ENCODE peak calls at places on chromosomes 4 and X, in seven cellular contexts. Z is aorta, S is nephron progenitor cell, F is EH, G is left cardiac atrium, A is frontal cortex, Q is NCI-H82. X is an unnamed sample.

GRCh38 chrX:107700317-107700774 is 72.0 kb downstream of the PRPS1 start:
- DNase-seq in Z (no peak), S (no peak), F (peak; percentile 24), G (no peak), A (no peak), Q (no peak), X (no peak)

GRCh38 chrX:110755061-110755460 is 40.6 kb downstream of the CHRDL1 start:
- DNase-seq in Z (no peak), S (no peak), F (peak; percentile 85), G (no peak), A (no peak), Q (no peak), X (no peak)

GRCh38 chr4:164056426-164057142 is 562.1 kb downstream of the TMA16 start:
- DNase-seq in Z (no peak), S (no peak), F (no peak), G (no peak), A (no peak), Q (no peak), X (no peak)

GRCh38 chr4:69894221-69894620 is 34.3 kb upstream of the SULT1E1 start:
- DNase-seq in Z (no peak), S (no peak), F (no peak), G (no peak), A (no peak), Q (no peak), X (peak; percentile 15)

GRCh38 chrX:9503261-9503660 is 38.4 kb downstream of the TBL1X start:
- DNase-seq in Z (no peak), S (no peak), F (no peak), G (no peak), A (no peak), Q (no peak), X (no peak)

GRCh38 chr4:129098578-129098977 is 2.6 kb downstream of the C4orf33 start:
- DNase-seq in Z (no peak), S (no peak), F (no peak), G (no peak), A (no peak), Q (no peak), X (no peak)

GRCh38 chr4:113328514-113328913 is 279.1 kb downstream of the ANK2 start:
- DNase-seq in Z (no peak), S (peak; percentile 18), F (peak; percentile 7), G (no peak), A (no peak), Q (peak; percentile 54), X (no peak)

GRCh38 chr4:13918110-13918509 is 290.6 kb upstream of the BOD1L1 start:
- DNase-seq in Z (peak; percentile 57), S (no peak), F (peak; percentile 99), G (peak; percentile 46), A (no peak), Q (no peak), X (peak; percentile 9)

GRCh38 chr4:168999836-169000235 is 10.2 kb downstream of the CBR4 start:
- DNase-seq in Z (no peak), S (no peak), F (no peak), G (no peak), A (no peak), Q (no peak), X (no peak)

GRCh38 chr4:34250562-34250961 is 1993.8 kb downstream of the ARAP2 start:
- DNase-seq in Z (no peak), S (no peak), F (peak; percentile 39), G (no peak), A (no peak), Q (no peak), X (no peak)

GRCh38 chrX:11665144-11666040 is at the start of gene ARHGAP6:
- DNase-seq in Z (peak; percentile 57), S (peak; percentile 65), F (peak; percentile 47), G (no peak), A (no peak), Q (peak; percentile 9), X (peak; percentile 44)

GRCh38 chr4:73762409-73762808 is 22.0 kb downstream of the CXCL8 start:
- DNase-seq in Z (no peak), S (no peak), F (no peak), G (no peak), A (no peak), Q (peak; percentile 1), X (no peak)

GRCh38 chrX:53713987-53714579 is 27.6 kb upstream of the HUWE1 start:
- DNase-seq in Z (no peak), S (no peak), F (no peak), G (no peak), A (no peak), Q (no peak), X (no peak)

GRCh38 chrX:53251307-53251706 is 26.3 kb upstream of the KDM5C start:
- DNase-seq in Z (no peak), S (no peak), F (peak; percentile 46), G (no peak), A (no peak), Q (no peak), X (no peak)

GRCh38 chr4:99447079-99447478 is 11.9 kb upstream of the ADH7 start:
- DNase-seq in Z (no peak), S (no peak), F (peak; percentile 69), G (no peak), A (no peak), Q (peak; percentile 1), X (no peak)

GRCh38 chr4:183073838-183074145 is 25.3 kb upstream of the WWC2 start:
- DNase-seq in Z (no peak), S (no peak), F (no peak), G (no peak), A (no peak), Q (no peak), X (no peak)

GRCh38 chrX:27680726-27681125 is 90.6 kb downstream of the DCAF8L2 start:
- DNase-seq in Z (no peak), S (no peak), F (no peak), G (no peak), A (no peak), Q (no peak), X (no peak)

GRCh38 chrX:100895365-100896075 is 21.4 kb upstream of the NOX1 start:
- DNase-seq in Z (no peak), S (peak; percentile 3), F (peak; percentile 43), G (no peak), A (no peak), Q (peak; percentile 58), X (no peak)

GRCh38 chr4:88458091-88458740 is 1.3 kb downstream of the HERC5 start:
- DNase-seq in Z (no peak), S (no peak), F (no peak), G (no peak), A (peak; percentile 18), Q (no peak), X (no peak)

GRCh38 chr4:112284662-112285411 is 867 bp downstream of the TIFA start:
- DNase-seq in Z (peak; percentile 45), S (peak; percentile 49), F (peak; percentile 25), G (no peak), A (no peak), Q (peak; percentile 21), X (no peak)

GRCh38 chr4:184193556-184194525 is 23.8 kb downstream of the ENPP6 start:
- DNase-seq in Z (no peak), S (no peak), F (no peak), G (no peak), A (no peak), Q (no peak), X (no peak)

GRCh38 chr4:129230836-129231235 is 134.9 kb downstream of the C4orf33 start:
- DNase-seq in Z (no peak), S (no peak), F (no peak), G (no peak), A (no peak), Q (peak; percentile 81), X (no peak)

GRCh38 chr4:83179205-83179604 is 64.7 kb upstream of the PLAC8 start:
- DNase-seq in Z (no peak), S (no peak), F (no peak), G (no peak), A (no peak), Q (no peak), X (no peak)

GRCh38 chr4:132108784-132109183 is 1040.3 kb upstream of the PCDH10 start:
- DNase-seq in Z (no peak), S (no peak), F (peak; percentile 39), G (no peak), A (no peak), Q (no peak), X (no peak)

GRCh38 chr4:165207016-165207430 is 338 bp upstream of the KLHL2 start:
- DNase-seq in Z (no peak), S (peak; percentile 14), F (peak; percentile 30), G (no peak), A (peak; percentile 44), Q (peak; percentile 38), X (no peak)

GRCh38 chrX:139204903-139205667 is 325.5 kb upstream of the F9 start:
- DNase-seq in Z (no peak), S (peak; percentile 70), F (no peak), G (no peak), A (no peak), Q (peak; percentile 59), X (peak; percentile 29)

GRCh38 chr4:185520119-185520518 is 15.2 kb downstream of the PDLIM3 start:
- DNase-seq in Z (no peak), S (no peak), F (no peak), G (no peak), A (no peak), Q (no peak), X (no peak)

GRCh38 chrX:140503230-140503585 is 1.7 kb downstream of the SOX3 start:
- DNase-seq in Z (no peak), S (no peak), F (no peak), G (no peak), A (no peak), Q (no peak), X (no peak)

GRCh38 chr4:139247656-139248238 is 32.3 kb downstream of the MGARP start:
- DNase-seq in Z (no peak), S (no peak), F (peak; percentile 64), G (no peak), A (no peak), Q (no peak), X (no peak)

GRCh38 chrX:152904151-152905080 is 6.5 kb downstream of the ZNF185 start:
- DNase-seq in Z (peak; percentile 43), S (peak; percentile 70), F (peak; percentile 70), G (peak; percentile 41), A (peak; percentile 53), Q (peak; percentile 74), X (no peak)

GRCh38 chr4:23938796-23939195 is 48.9 kb upstream of the PPARGC1A start:
- DNase-seq in Z (no peak), S (no peak), F (no peak), G (no peak), A (no peak), Q (no peak), X (no peak)

GRCh38 chr4:93147524-93148212 is 680.9 kb upstream of the ATOH1 start:
- DNase-seq in Z (no peak), S (peak; percentile 40), F (no peak), G (no peak), A (no peak), Q (peak; percentile 83), X (no peak)

GRCh38 chr4:72430050-72430449 is 139.0 kb downstream of the ADAMTS3 start:
- DNase-seq in Z (no peak), S (no peak), F (peak; percentile 76), G (no peak), A (no peak), Q (no peak), X (no peak)

GRCh38 chr4:174137698-174138097 is 145.8 kb downstream of the FBXO8 start:
- DNase-seq in Z (no peak), S (no peak), F (no peak), G (no peak), A (no peak), Q (no peak), X (no peak)

GRCh38 chrX:9312922-9313867 is 151.7 kb upstream of the TBL1X start:
- DNase-seq in Z (peak; percentile 62), S (peak; percentile 37), F (no peak), G (peak; percentile 31), A (no peak), Q (peak; percentile 68), X (peak; percentile 32)

GRCh38 chr4:141713185-141713584 is 76.8 kb downstream of the IL15 start:
- DNase-seq in Z (no peak), S (no peak), F (no peak), G (no peak), A (no peak), Q (no peak), X (no peak)

GRCh38 chr4:38856524-38857337 is at the start of gene TLR6:
- DNase-seq in Z (no peak), S (peak; percentile 63), F (peak; percentile 59), G (no peak), A (no peak), Q (peak; percentile 59), X (peak; percentile 75)

GRCh38 chr4:5874811-5875465 is 17.9 kb downstream of the CRMP1 start:
- DNase-seq in Z (no peak), S (no peak), F (peak; percentile 53), G (no peak), A (no peak), Q (no peak), X (no peak)

X was measured in left colon.